ENCODE peak calls at places on chromosomes 11 and 22, in five cellular contexts. Y is left ventricle myocardium inferior, K is mucosa of descending colon, G is HAP-1, H is tibial nerve. N is an unnamed sample.
A peak's percentile ranks its signal among the peaks of the same experiment; 100 is the strongest.

GRCh38 chr11:118152552-118153471 is at the start of gene SCN4B:
- DNase-seq in Y (peak; percentile 76), K (peak; percentile 66), G (peak; percentile 75), H (no peak), N (peak; percentile 49)

GRCh38 chr22:27420817-27421361 is 380.7 kb downstream of the MN1 start:
- DNase-seq in Y (peak; percentile 84), K (peak; percentile 50), G (no peak), H (peak; percentile 82), N (peak; percentile 65)

GRCh38 chr11:12266943-12267342 is 110.4 kb upstream of the PARVA start:
- DNase-seq in Y (no peak), K (no peak), G (no peak), H (no peak), N (no peak)

GRCh38 chr11:19680824-19681368 is 31.7 kb upstream of the NAV2 start:
- DNase-seq in Y (no peak), K (no peak), G (no peak), H (no peak), N (no peak)

GRCh38 chr11:118984825-118985224 is 13.1 kb upstream of the CENATAC start:
- DNase-seq in Y (no peak), K (no peak), G (no peak), H (no peak), N (no peak)

GRCh38 chr11:57163160-57163868 is 18.4 kb upstream of the LRRC55 start:
- DNase-seq in Y (no peak), K (no peak), G (no peak), H (no peak), N (no peak)

GRCh38 chr11:73596547-73596946 is 1.4 kb downstream of the FAM168A start:
- DNase-seq in Y (no peak), K (no peak), G (no peak), H (no peak), N (no peak)

GRCh38 chr11:1153951-1154487 is 3.7 kb upstream of the MUC5AC start:
- DNase-seq in Y (no peak), K (peak; percentile 45), G (no peak), H (no peak), N (peak; percentile 53)

GRCh38 chr22:28548411-28548810 is 131.2 kb downstream of the TTC28 start:
- DNase-seq in Y (no peak), K (no peak), G (no peak), H (no peak), N (no peak)

GRCh38 chr22:49685686-49686085 is 142.0 kb downstream of the BRD1 start:
- DNase-seq in Y (no peak), K (no peak), G (no peak), H (no peak), N (no peak)

GRCh38 chr11:44763111-44763820 is 36.5 kb downstream of the TSPAN18 start:
- DNase-seq in Y (no peak), K (no peak), G (no peak), H (no peak), N (no peak)

GRCh38 chr11:126334665-126335462 is 20.6 kb upstream of the ST3GAL4 start:
- DNase-seq in Y (no peak), K (no peak), G (no peak), H (no peak), N (no peak)

GRCh38 chr11:59555601-59556114 is 44.3 kb downstream of the OR4D9 start:
- DNase-seq in Y (no peak), K (no peak), G (no peak), H (no peak), N (no peak)

GRCh38 chr11:126146454-126147192 is 64.8 kb downstream of the RPUSD4 start:
- DNase-seq in Y (no peak), K (no peak), G (no peak), H (no peak), N (no peak)

GRCh38 chr22:30295576-30295975 is 6.3 kb upstream of the CASTOR1 start:
- DNase-seq in Y (no peak), K (no peak), G (no peak), H (no peak), N (no peak)

GRCh38 chr11:94674005-94674491 is 94.1 kb upstream of the AMOTL1 start:
- DNase-seq in Y (no peak), K (no peak), G (no peak), H (no peak), N (no peak)

GRCh38 chr11:16987205-16987568 is 27.0 kb downstream of the PLEKHA7 start:
- DNase-seq in Y (no peak), K (peak; percentile 90), G (no peak), H (no peak), N (peak; percentile 56)

GRCh38 chr11:70587095-70587389 is 188.7 kb downstream of the CTTN start:
- DNase-seq in Y (no peak), K (peak; percentile 3), G (no peak), H (no peak), N (no peak)

GRCh38 chr11:118232659-118233058 is 7.8 kb upstream of the JAML start:
- DNase-seq in Y (no peak), K (no peak), G (no peak), H (no peak), N (no peak)

GRCh38 chr22:47929073-47929472 is 1166.6 kb downstream of the TBC1D22A start:
- DNase-seq in Y (no peak), K (no peak), G (no peak), H (no peak), N (no peak)

GRCh38 chr11:86811637-86812321 is 11.4 kb downstream of the PRSS23 start:
- DNase-seq in Y (no peak), K (no peak), G (no peak), H (no peak), N (no peak)

GRCh38 chr11:75450826-75451783 is 18.1 kb upstream of the KLHL35 start:
- DNase-seq in Y (no peak), K (no peak), G (no peak), H (no peak), N (no peak)

GRCh38 chr11:65551572-65552398 is 6.4 kb downstream of the LTBP3 start:
- DNase-seq in Y (peak; percentile 45), K (peak; percentile 94), G (no peak), H (no peak), N (peak; percentile 77)

GRCh38 chr22:23268877-23269276 is 88.6 kb downstream of the BCR start:
- DNase-seq in Y (no peak), K (no peak), G (no peak), H (no peak), N (no peak)

GRCh38 chr22:42439821-42440674 is 7.8 kb upstream of the NFAM1 start:
- DNase-seq in Y (no peak), K (no peak), G (no peak), H (no peak), N (no peak)

GRCh38 chr11:112612283-112612849 is 348.9 kb upstream of the NCAM1 start:
- DNase-seq in Y (no peak), K (no peak), G (no peak), H (no peak), N (no peak)

DNA sequence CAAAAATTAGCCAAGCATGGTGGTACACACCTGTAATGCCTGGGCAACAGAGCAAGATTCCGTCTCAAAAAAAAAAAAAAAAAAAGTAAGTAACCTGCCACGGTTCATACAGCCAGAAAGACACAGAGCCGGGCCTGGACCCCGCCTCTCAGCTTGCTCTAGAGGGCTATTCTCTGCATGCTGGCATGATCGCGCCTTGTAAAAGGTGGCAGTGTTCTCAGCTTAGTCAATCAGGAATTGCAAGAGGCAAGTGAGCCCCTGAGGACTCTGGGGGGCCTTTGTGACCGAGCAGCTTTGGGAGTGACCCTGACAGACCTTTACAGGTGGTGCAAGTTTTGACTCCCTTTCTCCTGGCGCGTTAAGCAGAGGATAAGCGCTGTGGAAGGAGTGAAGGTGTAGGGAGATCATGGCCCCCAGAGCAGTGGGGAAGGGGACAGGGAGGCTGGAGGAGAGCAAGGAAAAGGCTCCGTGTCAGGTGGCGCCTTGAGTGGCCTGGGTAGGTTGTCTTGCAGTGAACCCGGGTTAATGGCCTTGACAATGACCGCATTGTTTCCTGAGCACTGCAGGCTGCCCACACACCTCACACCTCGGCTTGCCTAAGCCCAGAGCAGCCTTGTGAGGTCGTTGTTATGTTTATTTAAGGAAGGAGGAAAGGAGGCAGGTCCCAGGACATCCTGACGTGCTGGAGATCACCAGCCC is 48.9 kb downstream of the CDPF1 start:
- DNase-seq in Y (no peak), K (peak; percentile 68), G (no peak), H (no peak), N (no peak)
- H3K36me3 ChIP-seq in Y (peaks cover 63% of the 10 kb centered on the region), K (peaks cover 3% of the 10 kb centered on the region), G (peaks cover 3% of the 10 kb centered on the region), H (peaks cover 10% of the 10 kb centered on the region), N (peaks cover 20% of the 10 kb centered on the region)

GRCh38 chr11:26578998-26579635 is 7.1 kb upstream of the MUC15 start:
- DNase-seq in Y (no peak), K (no peak), G (peak; percentile 14), H (no peak), N (no peak)
- H3K4me1 ChIP-seq in Y (no peaks in the 10 kb centered on the region), K (no peaks in the 10 kb centered on the region), G (no peaks in the 10 kb centered on the region), H (no peaks in the 10 kb centered on the region), N (no peaks in the 10 kb centered on the region)

GRCh38 chr11:96318399-96318798 is 24.6 kb downstream of the MAML2 start:
- DNase-seq in Y (no peak), K (no peak), G (no peak), H (no peak), N (no peak)
- H3K4me3 ChIP-seq in Y (no peak overlapping the region), K (no peak overlapping the region), G (no peak overlapping the region), H (no peak overlapping the region), N (no peak overlapping the region)

GRCh38 chr11:61838501-61838900 is 10.4 kb downstream of the FADS2 start:
- DNase-seq in Y (no peak), K (no peak), G (no peak), H (no peak), N (no peak)
- H3K36me3 ChIP-seq in Y (peaks cover 16% of the 10 kb centered on the region), K (no peaks in the 10 kb centered on the region), G (peaks cover 70% of the 10 kb centered on the region), H (no peaks in the 10 kb centered on the region), N (no peaks in the 10 kb centered on the region)

DNA sequence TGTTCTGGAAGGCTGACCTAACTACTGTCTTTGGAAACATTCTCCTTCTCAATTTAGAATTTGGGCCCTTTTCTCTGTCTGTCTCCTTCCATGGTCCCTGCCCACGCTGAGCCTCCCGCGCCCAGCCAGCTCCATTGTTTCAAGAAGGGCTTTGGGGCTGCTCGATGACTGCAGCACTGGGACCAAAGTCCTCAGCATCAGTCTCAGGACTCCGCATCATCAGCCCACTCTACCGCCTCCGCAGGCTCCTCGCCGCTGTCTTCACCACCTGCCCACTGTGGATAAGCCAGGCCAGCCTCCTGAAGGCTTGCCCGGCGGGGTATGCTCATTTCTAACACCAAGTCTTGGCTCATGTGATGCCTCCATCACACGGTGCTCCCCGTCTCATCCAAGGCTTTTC is 81.3 kb downstream of the ZBTB16 start:
- DNase-seq in Y (no peak), K (no peak), G (no peak), H (no peak), N (no peak)
- H3K4me1 ChIP-seq in Y (peaks cover 100% of the 10 kb centered on the region), K (peaks cover 51% of the 10 kb centered on the region), G (no peaks in the 10 kb centered on the region), H (no peaks in the 10 kb centered on the region), N (peaks cover 46% of the 10 kb centered on the region)

DNA sequence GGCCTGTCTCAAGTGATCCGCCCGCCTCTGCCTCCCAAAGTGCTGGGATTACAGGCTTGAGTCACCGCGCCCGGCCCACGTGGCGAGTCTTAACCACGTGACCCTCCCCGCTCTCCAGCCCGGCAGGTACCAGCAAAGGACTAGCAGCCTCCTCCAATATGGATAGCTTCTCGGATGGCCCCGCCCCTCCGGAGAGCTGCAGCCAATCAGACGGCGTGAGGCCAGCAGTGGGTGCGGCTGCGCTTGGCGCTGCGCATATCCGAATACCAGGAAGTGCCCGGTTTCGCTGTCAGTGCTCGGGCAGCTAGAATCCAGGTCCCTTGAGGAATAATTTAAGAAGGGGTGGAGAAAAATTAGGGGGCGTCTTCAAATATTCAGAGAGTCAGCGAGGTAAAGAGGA is 14.7 kb upstream of the PISD start:
- DNase-seq in Y (peak; percentile 95), K (peak; percentile 98), G (no peak), H (peak; percentile 88), N (peak; percentile 97)
- H3K4me3 ChIP-seq in Y (peak overlapping the region; percentile 71), K (no peak overlapping the region), G (no peak overlapping the region), H (peak overlapping the region; percentile 39), N (no peak overlapping the region)

GRCh38 chr22:45198463-45198795 is 34.7 kb downstream of the NUP50 start:
- DNase-seq in Y (no peak), K (no peak), G (no peak), H (no peak), N (no peak)
- H3K36me3 ChIP-seq in Y (peaks cover 51% of the 10 kb centered on the region), K (no peaks in the 10 kb centered on the region), G (peaks cover 14% of the 10 kb centered on the region), H (peaks cover 12% of the 10 kb centered on the region), N (peaks cover 70% of the 10 kb centered on the region)

GRCh38 chr22:38251355-38251720 is 21.5 kb downstream of the TMEM184B start:
- DNase-seq in Y (no peak), K (no peak), G (no peak), H (no peak), N (no peak)
- H3K4me1 ChIP-seq in Y (peaks cover 76% of the 10 kb centered on the region), K (peaks cover 2% of the 10 kb centered on the region), G (no peaks in the 10 kb centered on the region), H (no peaks in the 10 kb centered on the region), N (peaks cover 11% of the 10 kb centered on the region)